ENCODE peak calls at places on chromosome 22, in five cellular contexts. One of them, this sample, is unnamed.

GRCh38 chr22:37544955-37545702 is 15.2 kb upstream of the CDC42EP1 start:
- DNase-seq in RWPE1: no peak
- DNase-seq in lung: peak
- DNase-seq in cerebellar cortex: peak
- DNase-seq in stromal cell of bone marrow: no peak
- DNase-seq in this sample: no peak

GRCh38 chr22:39571538-39571937 is 985 bp downstream of the CACNA1I start:
- DNase-seq in cerebellar cortex: no peak
- DNase-seq in RWPE1: no peak
- DNase-seq in lung: no peak
- DNase-seq in stromal cell of bone marrow: no peak
- DNase-seq in this sample: no peak

GRCh38 chr22:30178180-30179126 is 68.1 kb downstream of the LIF start:
- DNase-seq in lung: no peak
- DNase-seq in cerebellar cortex: peak
- DNase-seq in RWPE1: no peak
- DNase-seq in stromal cell of bone marrow: no peak
- DNase-seq in this sample: no peak

GRCh38 chr22:27603823-27604190 is 197.7 kb downstream of the MN1 start:
- DNase-seq in lung: no peak
- DNase-seq in stromal cell of bone marrow: no peak
- DNase-seq in cerebellar cortex: no peak
- DNase-seq in RWPE1: no peak
- DNase-seq in this sample: no peak

GRCh38 chr22:43289976-43290663 is 53.1 kb downstream of the SCUBE1 start:
- DNase-seq in lung: peak
- DNase-seq in cerebellar cortex: no peak
- DNase-seq in RWPE1: no peak
- DNase-seq in stromal cell of bone marrow: no peak
- DNase-seq in this sample: no peak

GRCh38 chr22:35638408-35638807 is 9.8 kb upstream of the APOL6 start:
- DNase-seq in cerebellar cortex: no peak
- DNase-seq in RWPE1: no peak
- DNase-seq in lung: peak
- DNase-seq in stromal cell of bone marrow: peak
- DNase-seq in this sample: peak

GRCh38 chr22:23263651-23264555 is 83.6 kb downstream of the BCR start:
- DNase-seq in stromal cell of bone marrow: no peak
- DNase-seq in lung: no peak
- DNase-seq in cerebellar cortex: no peak
- DNase-seq in RWPE1: no peak
- DNase-seq in this sample: no peak

GRCh38 chr22:36027960-36028645 is 521 bp downstream of the RBFOX2 start:
- DNase-seq in lung: peak
- DNase-seq in RWPE1: peak
- DNase-seq in stromal cell of bone marrow: no peak
- DNase-seq in cerebellar cortex: no peak
- DNase-seq in this sample: no peak

GRCh38 chr22:19612866-19613572 is 88.8 kb upstream of the CLDN5 start:
- DNase-seq in lung: no peak
- DNase-seq in stromal cell of bone marrow: no peak
- DNase-seq in cerebellar cortex: no peak
- DNase-seq in RWPE1: no peak
- DNase-seq in this sample: no peak

GRCh38 chr22:37752189-37753061 is 55.3 kb upstream of the GCAT start:
- DNase-seq in lung: peak
- DNase-seq in RWPE1: peak
- DNase-seq in cerebellar cortex: peak
- DNase-seq in stromal cell of bone marrow: peak
- DNase-seq in this sample: peak

GRCh38 chr22:29715705-29716104 is 4.1 kb upstream of the CABP7 start:
- DNase-seq in cerebellar cortex: no peak
- DNase-seq in lung: no peak
- DNase-seq in RWPE1: no peak
- DNase-seq in stromal cell of bone marrow: no peak
- DNase-seq in this sample: no peak

GRCh38 chr22:30998329-30998728 is 29.3 kb downstream of the TUG1 start:
- DNase-seq in stromal cell of bone marrow: no peak
- DNase-seq in cerebellar cortex: no peak
- DNase-seq in lung: no peak
- DNase-seq in RWPE1: no peak
- DNase-seq in this sample: no peak

GRCh38 chr22:28894320-28894719 is 10.9 kb downstream of the ZNRF3 start:
- DNase-seq in cerebellar cortex: peak
- DNase-seq in RWPE1: peak
- DNase-seq in lung: no peak
- DNase-seq in stromal cell of bone marrow: no peak
- DNase-seq in this sample: no peak

GRCh38 chr22:32708835-32709234 is 92.7 kb upstream of the TIMP3 start:
- DNase-seq in RWPE1: no peak
- DNase-seq in lung: no peak
- DNase-seq in stromal cell of bone marrow: no peak
- DNase-seq in cerebellar cortex: peak
- DNase-seq in this sample: peak

GRCh38 chr22:21734540-21735197 is 925 bp downstream of the YPEL1 start:
- DNase-seq in RWPE1: no peak
- DNase-seq in lung: no peak
- DNase-seq in stromal cell of bone marrow: no peak
- DNase-seq in cerebellar cortex: peak
- DNase-seq in this sample: no peak

GRCh38 chr22:45923812-45924211 is 53.1 kb downstream of the WNT7B start:
- DNase-seq in cerebellar cortex: no peak
- DNase-seq in RWPE1: no peak
- DNase-seq in stromal cell of bone marrow: no peak
- DNase-seq in lung: peak
- DNase-seq in this sample: no peak

GRCh38 chr22:23182289-23183106 is 2.2 kb downstream of the BCR start:
- DNase-seq in stromal cell of bone marrow: no peak
- DNase-seq in RWPE1: peak
- DNase-seq in cerebellar cortex: peak
- DNase-seq in lung: no peak
- DNase-seq in this sample: no peak

GRCh38 chr22:41411021-41411851 is 29.5 kb downstream of the TEF start:
- DNase-seq in RWPE1: no peak
- DNase-seq in lung: no peak
- DNase-seq in stromal cell of bone marrow: no peak
- DNase-seq in cerebellar cortex: peak
- DNase-seq in this sample: no peak

This sample was measured in AG09319.